ENCODE peak calls at places on chromosomes 7 and 10, in ten cellular contexts. Q is AG04450; P is spleen; V is germinal center; R is ureter; J is coronary artery; M is naive thymus-derived CD8-positive, alpha-beta T cell; E is fibroblast of the conjunctiva; F is NCI-H510A treated with DMSO at 0.1 percent for 48 hours; X is aorta. K is an unnamed sample.
A peak's percentile ranks its signal among the peaks of the same experiment; 100 is the strongest.

GRCh38 chr7:41188163-41189130 is 514.4 kb downstream of the INHBA start:
- DNase-seq in R (no peak), X (no peak), F (no peak), V (no peak), M (no peak), Q (peak; percentile 37), P (no peak), J (no peak), E (peak; percentile 8), K (no peak)

GRCh38 chr7:48421357-48421756 is 250.1 kb downstream of the ABCA13 start:
- DNase-seq in X (no peak), R (no peak), J (no peak), V (no peak), P (no peak), M (no peak), Q (peak; percentile 15), F (no peak), E (no peak), K (no peak)

GRCh38 chr10:82572686-82573226 is 697.8 kb downstream of the NRG3 start:
- DNase-seq in X (no peak), E (no peak), M (no peak), Q (no peak), J (no peak), R (no peak), V (no peak), P (no peak), F (no peak), K (no peak)

GRCh38 chr7:36651404-36651803 is 72.9 kb downstream of the AOAH start:
- DNase-seq in P (no peak), V (no peak), E (peak; percentile 68), R (no peak), M (no peak), Q (peak; percentile 39), F (no peak), J (no peak), X (no peak), K (no peak)

GRCh38 chr10:133060022-133060421 is 27.7 kb upstream of the ADGRA1 start:
- DNase-seq in P (no peak), F (no peak), X (no peak), E (no peak), J (no peak), R (no peak), Q (no peak), V (no peak), M (no peak), K (no peak)

GRCh38 chr7:50267525-50268041 is 36.9 kb upstream of the IKZF1 start:
- DNase-seq in P (no peak), M (no peak), F (no peak), X (no peak), E (no peak), Q (no peak), V (no peak), J (no peak), R (no peak), K (no peak)

GRCh38 chr7:4486932-4487331 is 195.2 kb upstream of the FOXK1 start:
- DNase-seq in Q (no peak), J (no peak), P (no peak), R (no peak), F (no peak), M (no peak), V (no peak), E (no peak), X (no peak), K (no peak)

GRCh38 chr7:120740348-120740747 is 117.6 kb downstream of the TSPAN12 start:
- DNase-seq in F (peak; percentile 35), P (no peak), X (no peak), J (no peak), Q (no peak), M (no peak), V (no peak), E (peak; percentile 17), R (no peak), K (no peak)

GRCh38 chr7:71229201-71229600 is 97.3 kb downstream of the GALNT17 start:
- DNase-seq in P (no peak), M (no peak), R (no peak), V (no peak), X (no peak), J (peak; percentile 65), Q (no peak), E (no peak), F (no peak), K (no peak)

GRCh38 chr10:92757720-92758119 is 68.0 kb downstream of the HHEX start:
- DNase-seq in V (peak; percentile 62), F (no peak), X (no peak), P (no peak), R (no peak), E (no peak), J (no peak), M (no peak), Q (no peak), K (no peak)

GRCh38 chr10:7622969-7623368 is 43.8 kb downstream of the ITIH5 start:
- DNase-seq in R (no peak), Q (no peak), X (no peak), M (no peak), P (no peak), E (no peak), F (no peak), V (no peak), J (no peak), K (no peak)